ENCODE peak calls at places on chromosome X, in nine cellular contexts. Y is RWPE1, E is astrocyte, M is Peyer's patch, Q is hepatocyte, F is MM.1S, D is fibroblast of lung, L is colonic mucosa, A is fibroblast of pulmonary artery. N is an unnamed sample.
A peak's percentile ranks its signal among the peaks of the same experiment; 100 is the strongest.

GRCh38 chrX:55210931-55211677 is 9.0 kb upstream of the PAGE5 start:
- DNase-seq in M (no peak), E (no peak), F (no peak), Q (no peak), Y (no peak), A (no peak), L (no peak), D (no peak), N (no peak)

GRCh38 chrX:120672389-120672788 is 42.5 kb upstream of the C1GALT1C1 start:
- DNase-seq in M (no peak), D (peak; percentile 84), L (no peak), Y (peak; percentile 51), A (peak; percentile 94), Q (peak; percentile 8), F (no peak), E (peak; percentile 83), N (no peak)

GRCh38 chrX:131826572-131826971 is 196.5 kb upstream of the STK26 start:
- DNase-seq in D (no peak), Q (no peak), F (peak; percentile 56), Y (no peak), M (no peak), L (no peak), E (no peak), A (no peak), N (no peak)

GRCh38 chrX:119885554-119886428 is 9.9 kb upstream of the AKAP14 start:
- DNase-seq in Y (no peak), A (no peak), Q (no peak), L (peak; percentile 29), E (no peak), D (no peak), M (no peak), F (peak; percentile 93), N (no peak)

GRCh38 chrX:22041931-22042530 is 9.9 kb downstream of the PHEX start:
- DNase-seq in A (no peak), F (no peak), D (no peak), Y (no peak), E (no peak), L (no peak), Q (no peak), M (no peak), N (no peak)

GRCh38 chrX:21943460-21944135 is 3.1 kb downstream of the SMS start:
- DNase-seq in Q (no peak), A (peak; percentile 63), Y (peak; percentile 55), D (peak; percentile 93), F (no peak), E (peak; percentile 94), M (no peak), L (no peak), N (no peak)

GRCh38 chrX:65587616-65588526 is 53.3 kb upstream of the LAS1L start:
- DNase-seq in Q (peak; percentile 58), F (no peak), D (peak; percentile 43), E (no peak), A (peak; percentile 80), L (peak; percentile 90), M (peak; percentile 74), Y (peak; percentile 53), N (no peak)

GRCh38 chrX:115616943-115617563 is 56.1 kb downstream of the PLS3 start:
- DNase-seq in A (peak; percentile 49), E (peak; percentile 88), F (no peak), M (no peak), Y (peak; percentile 38), Q (peak; percentile 10), L (no peak), D (peak; percentile 91), N (peak; percentile 50)

GRCh38 chrX:18643243-18643642 is 28.7 kb downstream of the RS1 start:
- DNase-seq in Q (no peak), D (no peak), L (no peak), E (no peak), Y (no peak), A (no peak), M (no peak), F (no peak), N (no peak)

GRCh38 chrX:115535844-115536243 is 25.1 kb upstream of the PLS3 start:
- DNase-seq in Q (no peak), Y (no peak), D (no peak), F (no peak), L (no peak), E (no peak), A (peak; percentile 12), M (no peak), N (no peak)

GRCh38 chrX:42533761-42534160 is 244.2 kb downstream of the PPP1R2C start:
- DNase-seq in Q (no peak), E (no peak), L (no peak), Y (no peak), D (no peak), A (no peak), F (no peak), M (no peak), N (no peak)

GRCh38 chrX:100512471-100512870 is 72.3 kb upstream of the TNMD start:
- DNase-seq in F (no peak), A (peak; percentile 20), Y (peak; percentile 10), Q (peak; percentile 10), M (no peak), E (no peak), D (peak; percentile 0), L (no peak), N (peak; percentile 34)
- TF ChIP-seq CTCF in F (peak; percentile 49), A (peak; percentile 48), Y (peak; percentile 50), Q (peak; percentile 58), M (no peak), E (peak; percentile 45), D (peak; percentile 36), L (peak; percentile 68), N (peak; percentile 37)

GRCh38 chrX:2764766-2765666 is 13.2 kb downstream of the XG start:
- DNase-seq in Y (no peak), M (no peak), Q (no peak), E (no peak), L (no peak), F (no peak), A (no peak), D (no peak), N (no peak)

GRCh38 chrX:2769615-2770014 is 17.8 kb downstream of the XG start:
- DNase-seq in F (no peak), M (no peak), Y (no peak), L (no peak), D (no peak), Q (no peak), E (no peak), A (no peak), N (no peak)

GRCh38 chrX:2766921-2767320 is 15.1 kb downstream of the XG start:
- DNase-seq in M (no peak), Y (no peak), Q (no peak), D (no peak), A (no peak), E (no peak), F (no peak), L (no peak), N (no peak)

DNA sequence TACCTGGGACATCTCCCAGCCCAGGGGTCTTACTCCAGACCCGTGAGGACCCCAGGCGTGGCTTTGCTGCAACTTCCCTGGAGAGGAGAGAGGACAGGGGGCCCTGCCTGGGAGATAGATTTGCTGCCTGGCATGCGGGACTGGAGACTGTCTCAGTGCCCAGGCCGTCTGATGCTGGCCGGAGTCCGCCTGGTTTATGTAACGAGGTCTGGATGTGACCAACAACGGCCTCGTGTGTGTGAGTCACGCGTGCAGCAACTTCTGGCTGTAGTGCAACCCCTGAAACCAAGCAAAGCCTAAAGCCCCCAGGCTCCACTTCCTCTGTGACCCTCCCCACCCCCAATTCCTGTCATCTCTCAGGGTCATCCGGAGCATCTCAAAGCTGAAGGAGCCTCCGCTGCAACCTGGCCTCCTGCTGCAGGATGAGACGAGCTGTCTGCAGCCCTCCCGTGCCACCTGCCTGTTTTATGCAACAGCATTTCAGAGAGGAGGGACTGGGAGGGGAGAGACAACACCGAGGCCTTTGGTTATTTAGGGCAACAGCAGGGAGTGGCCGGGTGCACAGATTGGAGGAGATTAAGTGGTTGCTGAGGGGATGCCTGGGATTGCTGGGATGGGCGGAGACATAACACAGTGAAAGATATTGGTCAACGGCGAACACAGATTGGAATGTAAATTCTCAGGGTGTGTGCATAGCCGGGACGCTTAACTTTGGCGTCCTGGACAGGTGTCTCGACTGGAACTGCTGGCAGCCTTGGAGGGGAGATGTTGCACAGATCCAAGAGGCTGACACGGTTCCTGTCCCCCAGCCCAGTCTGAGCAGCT is 16.0 kb downstream of the XG start:
- DNase-seq in M (peak; percentile 49), F (no peak), A (peak; percentile 37), L (peak; percentile 39), D (peak; percentile 39), Q (peak; percentile 77), E (peak; percentile 19), Y (peak; percentile 32), N (no peak)
- TF ChIP-seq CTCF in M (no peak), F (no peak), A (no peak), L (no peak), D (no peak), Q (no peak), E (no peak), Y (no peak), N (no peak)

GRCh38 chrX:129609395-129609794 is 45.4 kb downstream of the APLN start:
- DNase-seq in Y (no peak), F (no peak), D (no peak), Q (no peak), E (no peak), M (no peak), A (no peak), L (no peak), N (no peak)
- TF ChIP-seq CTCF in Y (no peak), F (peak; percentile 28), D (no peak), Q (no peak), E (peak; percentile 8), M (no peak), A (peak; percentile 20), L (no peak), N (no peak)

GRCh38 chrX:106999002-106999975 is 723 bp downstream of the MORC4 start:
- DNase-seq in D (peak; percentile 56), E (peak; percentile 38), F (peak; percentile 46), Y (peak; percentile 34), Q (peak; percentile 72), L (peak; percentile 65), A (peak; percentile 64), M (peak; percentile 77), N (peak; percentile 30)
- TF ChIP-seq CTCF in D (peak; percentile 46), E (peak; percentile 29), F (peak; percentile 56), Y (peak; percentile 66), Q (peak; percentile 38), L (peak; percentile 24), A (peak; percentile 45), M (no peak), N (peak; percentile 26)

N was measured in GM13976.